ENCODE peak calls at places on chromosomes 2 and 18, in five cellular contexts. N is GM23338, U is hepatocyte, M is SK-N-SH, L is GM23248. K is an unnamed sample. For H3K27me3, H4K20me1 and H3K9me2, the result is how much of the 10 kb centered on the place peaks cover.

GRCh38 chr18:54938506-54938905 is 20.8 kb downstream of the CCDC68 start:
- DNase-seq in U (no peak), L (no peak), M (no peak), N (no peak), K (no peak)

GRCh38 chr2:95054016-95054415 is 28.5 kb downstream of the MAL start:
- DNase-seq in N (no peak), U (no peak), L (no peak), M (no peak), K (no peak)

GRCh38 chr2:143083636-143084035 is 45.6 kb upstream of the ARHGAP15 start:
- DNase-seq in U (no peak), N (no peak), L (peak), M (no peak), K (peak)

GRCh38 chr2:9188823-9189222 is 17.8 kb upstream of the ASAP2 start:
- DNase-seq in M (no peak), U (no peak), N (no peak), L (no peak), K (no peak)

GRCh38 chr2:181326605-181327004 is 130.6 kb upstream of the ITGA4 start:
- DNase-seq in L (no peak), U (no peak), M (no peak), N (no peak), K (no peak)

GRCh38 chr2:133504566-133505505 is 63.4 kb downstream of the NCKAP5 start:
- DNase-seq in U (no peak), L (no peak), M (no peak), N (no peak), K (peak)

GRCh38 chr2:84906900-84907714 is 1.7 kb downstream of the TMSB10 start:
- DNase-seq in N (peak), M (peak), U (peak), L (peak), K (peak)

GRCh38 chr2:37575780-37576179 is 95.7 kb downstream of the CDC42EP3 start:
- DNase-seq in M (no peak), L (no peak), U (no peak), N (no peak), K (peak)

GRCh38 chr2:118130385-118130784 is 42.1 kb downstream of the INSIG2 start:
- DNase-seq in U (no peak), L (no peak), N (no peak), M (no peak), K (no peak)

GRCh38 chr18:10417679-10418078 is 36.8 kb upstream of the APCDD1 start:
- DNase-seq in M (no peak), N (no peak), U (no peak), L (no peak), K (no peak)

GRCh38 chr2:121298476-121298875 is 13.5 kb upstream of the TFCP2L1 start:
- DNase-seq in M (no peak), U (no peak), N (no peak), L (no peak), K (no peak)

GRCh38 chr2:133843551-133843950 is 275.3 kb upstream of the NCKAP5 start:
- DNase-seq in N (no peak), U (no peak), L (no peak), M (no peak), K (peak)

GRCh38 chr2:180222642-180223041 is 215.5 kb upstream of the CWC22 start:
- DNase-seq in L (peak), U (peak), N (no peak), M (no peak), K (no peak)

GRCh38 chr18:8730080-8730827 is 24.9 kb downstream of the MTCL1 start:
- DNase-seq in N (no peak), U (peak), M (peak), L (no peak), K (peak)

GRCh38 chr2:126657636-126658315 is 1.8 kb downstream of the GYPC start:
- DNase-seq in L (peak), N (peak), U (peak), M (no peak), K (peak)

GRCh38 chr2:98134138-98134537 is 47.2 kb downstream of the VWA3B start:
- DNase-seq in L (peak), U (no peak), N (peak), M (no peak), K (no peak)

GRCh38 chr18:51490417-51490816 is 292.9 kb upstream of the MEX3C start:
- DNase-seq in L (no peak), N (no peak), M (no peak), U (no peak), K (no peak)

GRCh38 chr2:17976871-17977746 is 98.6 kb downstream of the KCNS3 start:
- DNase-seq in L (peak), N (no peak), U (peak), M (no peak), K (peak)

GRCh38 chr2:171434671-171434980 is 600 bp downstream of the DCAF17 start:
- DNase-seq in L (no peak), N (peak), U (no peak), M (no peak), K (no peak)

GRCh38 chr18:62763101-62763521 is 47.8 kb downstream of the PHLPP1 start:
- DNase-seq in M (no peak), U (no peak), N (no peak), L (no peak), K (peak)

GRCh38 chr2:206201075-206201848 is 41.6 kb downstream of the EEF1B2 start:
- DNase-seq in L (no peak), N (no peak), U (peak), M (no peak), K (peak)

GRCh38 chr18:14905979-14906378 is 158.0 kb downstream of the ANKRD30B start:
- DNase-seq in U (no peak), L (no peak), M (no peak), N (no peak), K (no peak)

GRCh38 chr2:62313433-62314227 is 117.7 kb downstream of the B3GNT2 start:
- DNase-seq in L (no peak), N (no peak), U (no peak), M (no peak), K (no peak)

GRCh38 chr2:190948671-190949070 is 65.3 kb downstream of the STAT1 start:
- DNase-seq in U (peak), N (no peak), M (no peak), L (peak), K (peak)

GRCh38 chr2:234081970-234082822 is 31.7 kb downstream of the SPP2 start:
- DNase-seq in M (no peak), U (peak), L (no peak), N (no peak), K (peak)

GRCh38 chr18:52451252-52451651 is 111.3 kb downstream of the DCC start:
- DNase-seq in M (no peak), L (no peak), U (no peak), N (no peak), K (no peak)

GRCh38 chr2:112140899-112141622 is 2.9 kb downstream of the FBLN7 start:
- DNase-seq in U (no peak), N (no peak), L (no peak), M (no peak), K (no peak)

GRCh38 chr18:63098014-63098981 is 221.3 kb downstream of the BCL2 start:
- DNase-seq in M (no peak), N (no peak), L (no peak), U (no peak), K (no peak)

GRCh38 chr2:238852186-238852869 is 4.4 kb downstream of the TWIST2 start:
- DNase-seq in N (no peak), L (peak), U (no peak), M (no peak), K (no peak)

GRCh38 chr2:238114331-238114841 is 14.2 kb downstream of the ESPNL start:
- DNase-seq in U (no peak), L (no peak), M (no peak), N (no peak), K (no peak)

GRCh38 chr2:84741182-84741822 is 139.6 kb downstream of the TRABD2A start:
- DNase-seq in M (peak), L (peak), U (peak), N (peak), K (peak)

DNA sequence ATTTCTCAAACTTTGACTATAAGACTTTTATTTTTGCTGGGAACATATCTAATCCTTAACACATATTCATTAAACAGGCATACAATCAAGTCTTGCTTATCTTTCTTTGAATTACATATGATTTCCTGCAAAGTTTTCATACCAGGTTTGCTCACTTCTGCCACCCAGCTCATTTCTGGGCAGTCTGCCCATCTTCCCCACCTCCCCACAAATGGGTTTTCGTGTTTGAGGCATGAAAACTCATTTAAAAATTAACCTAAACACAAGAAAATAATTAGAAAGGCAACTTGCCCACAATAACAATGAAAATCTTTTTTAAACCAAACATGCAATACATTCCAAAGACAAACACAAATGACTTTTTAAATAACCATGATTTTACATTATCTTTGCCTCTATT is 3.4 kb downstream of the CHST9 start:
- DNase-seq in U (no peak), L (no peak), M (no peak), N (no peak), K (no peak)
- H3K27me3 ChIP-seq in U (under half), L (under half), M (under half), N (under half), K (half or more)

GRCh38 chr2:69637923-69638322 is 5.6 kb downstream of the AAK1 start:
- DNase-seq in U (no peak), N (no peak), M (no peak), L (no peak), K (no peak)
- H4K20me1 ChIP-seq in U (under half), N (under half), M (half or more), L (under half), K (under half)

DNA sequence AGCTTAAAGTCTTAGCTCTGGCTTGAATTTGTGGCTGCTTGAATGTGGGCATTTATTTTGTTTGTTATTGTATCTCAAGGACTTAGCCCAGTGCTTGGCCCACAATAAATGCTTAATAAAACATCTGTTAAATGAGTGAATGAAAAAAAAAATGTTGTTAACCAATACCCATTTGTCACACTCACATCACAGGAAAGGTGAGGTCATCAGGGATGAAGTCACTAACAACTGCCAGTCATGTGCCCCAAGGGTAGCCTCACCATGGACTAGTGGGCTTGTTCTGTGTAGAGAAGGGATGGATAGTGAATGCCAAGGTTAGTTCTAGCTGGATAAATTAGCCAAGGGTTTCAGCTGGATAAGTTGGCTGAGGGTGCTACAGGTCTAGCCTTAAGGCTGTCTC is 3.0 kb downstream of the NRBP1 start:
- DNase-seq in U (no peak), M (no peak), L (peak), N (no peak), K (peak)
- H3K9me2 ChIP-seq in U (under half), M (under half), L (under half), N (under half), K (under half)

DNA sequence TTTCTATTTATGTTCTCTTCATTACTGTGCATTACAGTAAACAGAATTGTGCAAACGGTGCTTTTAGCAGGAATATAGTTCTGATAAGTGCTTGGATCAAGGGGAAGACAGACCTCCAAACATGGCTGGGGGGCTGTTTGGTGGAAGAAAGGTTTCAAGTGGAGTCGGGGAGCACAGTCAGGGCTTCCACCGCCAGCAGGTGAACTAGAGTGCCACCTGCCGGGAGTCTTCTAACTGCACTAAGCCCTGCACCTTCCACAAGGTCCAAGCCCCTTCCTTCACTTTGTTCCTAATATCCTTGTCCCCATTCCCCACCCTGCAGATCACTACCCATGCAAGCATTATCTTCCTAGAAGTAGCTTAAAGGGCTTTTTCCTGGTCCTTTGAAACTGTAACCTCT is 11.1 kb downstream of the ONECUT2 start:
- DNase-seq in U (no peak), M (no peak), N (peak), L (no peak), K (peak)
- H3K27me3 ChIP-seq in U (half or more), M (under half), N (half or more), L (under half), K (under half)

GRCh38 chr2:64119369-64119768 is 24.9 kb downstream of the PELI1 start:
- DNase-seq in M (no peak), U (no peak), N (no peak), L (no peak), K (no peak)

GRCh38 chr2:64114912-64115277 is 29.3 kb downstream of the PELI1 start:
- DNase-seq in L (no peak), N (no peak), M (no peak), U (no peak), K (no peak)

GRCh38 chr2:64112016-64112415 is 32.2 kb downstream of the PELI1 start:
- DNase-seq in U (no peak), N (no peak), M (no peak), L (no peak), K (no peak)

GRCh38 chr2:64114063-64114911 is 29.9 kb downstream of the PELI1 start:
- DNase-seq in U (no peak), L (peak), M (no peak), N (peak), K (peak)

DNA sequence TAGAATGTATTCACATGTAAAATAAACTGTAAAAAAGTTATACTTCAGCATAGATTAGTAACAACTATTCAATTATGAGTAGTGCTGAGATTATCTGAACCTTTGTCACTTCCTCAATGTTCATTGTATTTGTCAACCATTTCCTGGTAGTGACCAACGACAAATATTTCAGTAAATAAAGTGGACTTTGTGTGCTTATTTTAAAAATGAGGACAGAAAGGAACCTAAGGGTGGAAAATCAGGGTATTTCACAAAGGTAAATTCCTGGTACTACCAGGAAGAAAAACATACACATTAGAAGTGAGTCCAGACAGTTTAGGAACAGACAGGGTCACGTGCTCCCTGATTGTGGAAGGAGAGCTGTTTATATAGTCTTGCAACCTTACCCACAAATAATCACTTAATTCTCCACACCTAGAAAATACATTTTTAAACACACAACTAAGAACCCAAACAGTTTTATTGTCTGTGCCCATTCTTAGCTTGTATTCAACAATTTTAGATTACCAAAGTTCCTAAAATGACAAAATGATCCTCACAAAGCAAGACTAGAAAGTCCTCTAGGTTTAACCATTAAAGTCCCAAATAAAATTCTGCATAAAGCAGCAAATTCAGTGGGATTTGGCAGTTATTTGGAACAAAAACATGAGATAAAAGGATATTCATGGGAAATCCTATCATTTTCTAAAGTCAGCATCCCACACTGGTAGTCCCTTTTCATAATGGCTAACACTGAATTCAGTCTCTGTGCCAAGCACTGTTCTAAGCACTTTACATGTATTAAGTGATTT is 28.2 kb downstream of the PELI1 start:
- DNase-seq in N (no peak), L (no peak), U (no peak), M (no peak), K (peak)
- H4K20me1 ChIP-seq in N (under half), L (under half), U (under half), M (under half), K (under half)